ENCODE peak calls at places on chromosomes 4 and X, in eight cellular contexts. Q is activated T-helper 1 cell treated with anti-CD3 and anti-CD28 coated beads, Interleukin-2, amount 50 U/mL, for 16 hours; N is heart right ventricle; F is pons; B is stimulated activated CD4-positive, alpha-beta T cell treated with anti-CD3 and anti-CD28 coated beads, Interleukin-15, amount 100 ng/mL, for 1 hour; Z is substantia nigra; O is CD8-positive, alpha-beta memory T cell; J is lower lobe of right lung. X is an unnamed sample.

GRCh38 chr4:14652522-14652921 is 349.8 kb upstream of the CPEB2 start:
- DNase-seq in F (no peak), O (no peak), Q (no peak), J (no peak), N (no peak), B (no peak), Z (no peak), X (no peak)

GRCh38 chr4:147984065-147984777 is 252.3 kb downstream of the ARHGAP10 start:
- DNase-seq in Z (no peak), J (no peak), B (no peak), N (peak; percentile 27), Q (no peak), F (peak; percentile 37), O (peak; percentile 32), X (no peak)

GRCh38 chr4:39518484-39518883 is 8.8 kb downstream of the UGDH start:
- DNase-seq in F (no peak), B (no peak), N (no peak), Q (no peak), Z (no peak), O (no peak), J (no peak), X (no peak)

GRCh38 chr4:102687373-102687981 is 73.3 kb downstream of the MANBA start:
- DNase-seq in Z (no peak), Q (no peak), O (no peak), J (no peak), B (no peak), F (peak; percentile 36), N (no peak), X (no peak)

GRCh38 chr4:132530846-132531245 is 618.2 kb upstream of the PCDH10 start:
- DNase-seq in B (no peak), Z (no peak), Q (no peak), F (no peak), J (no peak), N (no peak), O (no peak), X (no peak)

GRCh38 chr4:138639018-138639876 is 376.3 kb upstream of the NOCT start:
- DNase-seq in O (no peak), J (no peak), F (no peak), Q (no peak), Z (no peak), B (no peak), N (no peak), X (no peak)

GRCh38 chr4:75555294-75556164 is at the start of gene ODAPH:
- DNase-seq in F (no peak), Z (no peak), B (no peak), J (no peak), Q (no peak), O (peak; percentile 1), N (no peak), X (no peak)

GRCh38 chrX:120205816-120206753 is 44.5 kb upstream of the ZBTB33 start:
- DNase-seq in J (no peak), Z (no peak), F (no peak), B (no peak), N (no peak), Q (no peak), O (no peak), X (no peak)

GRCh38 chrX:111376897-111377601 is 34.9 kb downstream of the DCX start:
- DNase-seq in F (no peak), N (no peak), J (no peak), Z (no peak), O (no peak), B (no peak), Q (no peak), X (no peak)

GRCh38 chrX:15399901-15400500 is 15.8 kb upstream of the VEGFD start:
- DNase-seq in J (no peak), B (no peak), Q (no peak), O (no peak), F (no peak), N (no peak), Z (no peak), X (no peak)

GRCh38 chr4:113094802-113095201 is 45.3 kb downstream of the ANK2 start:
- DNase-seq in B (no peak), F (peak; percentile 70), N (no peak), J (no peak), Q (no peak), O (no peak), Z (no peak), X (no peak)

GRCh38 chr4:142959156-142959555 is 113.1 kb upstream of the INPP4B start:
- DNase-seq in O (no peak), N (no peak), Z (no peak), Q (no peak), B (no peak), F (no peak), J (no peak), X (no peak)

GRCh38 chr4:11011249-11011648 is 326.7 kb upstream of the CLNK start:
- DNase-seq in J (no peak), B (no peak), N (no peak), Q (no peak), F (no peak), Z (no peak), O (no peak), X (no peak)

GRCh38 chr4:7279902-7280301 is 87.6 kb downstream of the SORCS2 start:
- DNase-seq in Q (no peak), B (no peak), J (no peak), Z (no peak), O (no peak), F (no peak), N (no peak), X (no peak)

GRCh38 chr4:47374477-47374876 is 89.0 kb downstream of the COMMD8 start:
- DNase-seq in B (no peak), Z (no peak), F (no peak), J (no peak), Q (no peak), N (no peak), O (no peak), X (no peak)

GRCh38 chrX:15143050-15143824 is 126.6 kb downstream of the ASB9 start:
- DNase-seq in Z (no peak), J (peak; percentile 43), O (peak; percentile 23), F (peak; percentile 12), B (peak; percentile 22), N (peak; percentile 15), Q (peak; percentile 13), X (peak; percentile 33)

GRCh38 chr4:61772116-61772515 is 572.0 kb downstream of the ADGRL3 start:
- DNase-seq in Q (no peak), Z (no peak), N (no peak), F (no peak), O (no peak), B (no peak), J (no peak), X (no peak)

GRCh38 chrX:48937065-48937907 is 18.5 kb upstream of the PIM2 start:
- DNase-seq in O (peak; percentile 92), J (peak; percentile 84), Z (no peak), B (peak; percentile 70), N (peak; percentile 34), Q (peak; percentile 65), F (peak; percentile 16), X (peak; percentile 28)

GRCh38 chr4:2352729-2353221 is 65.7 kb downstream of the ZFYVE28 start:
- DNase-seq in N (no peak), Z (no peak), O (no peak), J (peak; percentile 4), B (no peak), F (no peak), Q (no peak), X (no peak)

GRCh38 chr4:184983660-184984356 is 34.5 kb upstream of the HELT start:
- DNase-seq in O (peak; percentile 34), J (peak; percentile 70), Z (no peak), Q (peak; percentile 38), F (peak; percentile 19), B (peak; percentile 51), N (peak; percentile 48), X (peak; percentile 88)

GRCh38 chr4:63693321-63693720 is 715.9 kb downstream of the TECRL start:
- DNase-seq in N (no peak), B (no peak), J (no peak), F (no peak), Z (no peak), Q (no peak), O (no peak), X (no peak)

GRCh38 chrX:2462780-2463179 is 38.0 kb downstream of the DHRSX start:
- DNase-seq in N (no peak), B (no peak), J (no peak), Z (no peak), F (peak; percentile 27), O (no peak), Q (no peak), X (no peak)

GRCh38 chrX:15882704-15883539 is 28.3 kb upstream of the AP1S2 start:
- DNase-seq in Z (no peak), O (no peak), B (no peak), N (no peak), F (peak; percentile 1), J (no peak), Q (no peak), X (no peak)

GRCh38 chr4:106594291-106594952 is 225.8 kb upstream of the GIMD1 start:
- DNase-seq in Q (no peak), J (no peak), B (no peak), F (no peak), N (no peak), Z (no peak), O (no peak), X (no peak)